ENCODE peak calls at places on chromosomes 7 and 10, in ten cellular contexts. One of them, this sample, is unnamed. For H3K36me3, the result is how much of the 10 kb centered on the place peaks cover.

GRCh38 chr7:108372601-108373000 is 83.6 kb downstream of the NRCAM start:
- DNase-seq in lower lobe of right lung: no peak
- DNase-seq in CD8-positive, alpha-beta T cell: no peak
- DNase-seq in upper lobe of right lung: no peak
- DNase-seq in adrenal gland: no peak
- DNase-seq in transverse colon: no peak
- DNase-seq in thoracic aorta: no peak
- DNase-seq in bronchial epithelial cell: peak
- DNase-seq in heart right ventricle: no peak
- DNase-seq in mammary epithelial cell: no peak
- DNase-seq in this sample: no peak

GRCh38 chr10:63767512-63767911 is 246.3 kb downstream of the REEP3 start:
- DNase-seq in transverse colon: no peak
- DNase-seq in thoracic aorta: no peak
- DNase-seq in mammary epithelial cell: peak
- DNase-seq in upper lobe of right lung: no peak
- DNase-seq in CD8-positive, alpha-beta T cell: no peak
- DNase-seq in adrenal gland: no peak
- DNase-seq in bronchial epithelial cell: peak
- DNase-seq in heart right ventricle: no peak
- DNase-seq in lower lobe of right lung: no peak
- DNase-seq in this sample: no peak

GRCh38 chr10:71213127-71213616 is 802 bp downstream of the UNC5B start:
- DNase-seq in adrenal gland: peak
- DNase-seq in heart right ventricle: peak
- DNase-seq in CD8-positive, alpha-beta T cell: peak
- DNase-seq in upper lobe of right lung: peak
- DNase-seq in thoracic aorta: no peak
- DNase-seq in lower lobe of right lung: peak
- DNase-seq in mammary epithelial cell: peak
- DNase-seq in transverse colon: peak
- DNase-seq in bronchial epithelial cell: peak
- DNase-seq in this sample: peak

GRCh38 chr7:32586291-32587221 is 91.3 kb downstream of the AVL9 start:
- DNase-seq in bronchial epithelial cell: peak
- DNase-seq in thoracic aorta: no peak
- DNase-seq in CD8-positive, alpha-beta T cell: no peak
- DNase-seq in lower lobe of right lung: no peak
- DNase-seq in transverse colon: no peak
- DNase-seq in mammary epithelial cell: no peak
- DNase-seq in heart right ventricle: peak
- DNase-seq in adrenal gland: no peak
- DNase-seq in upper lobe of right lung: no peak
- DNase-seq in this sample: peak

GRCh38 chr10:97411411-97411810 is 10.3 kb upstream of the RRP12 start:
- DNase-seq in thoracic aorta: no peak
- DNase-seq in adrenal gland: no peak
- DNase-seq in mammary epithelial cell: no peak
- DNase-seq in lower lobe of right lung: no peak
- DNase-seq in transverse colon: no peak
- DNase-seq in CD8-positive, alpha-beta T cell: no peak
- DNase-seq in bronchial epithelial cell: no peak
- DNase-seq in upper lobe of right lung: no peak
- DNase-seq in heart right ventricle: no peak
- DNase-seq in this sample: no peak

GRCh38 chr10:78738457-78738856 is 330.3 kb upstream of the ZMIZ1 start:
- DNase-seq in thoracic aorta: no peak
- DNase-seq in mammary epithelial cell: no peak
- DNase-seq in CD8-positive, alpha-beta T cell: no peak
- DNase-seq in adrenal gland: no peak
- DNase-seq in bronchial epithelial cell: no peak
- DNase-seq in transverse colon: no peak
- DNase-seq in lower lobe of right lung: no peak
- DNase-seq in heart right ventricle: no peak
- DNase-seq in upper lobe of right lung: no peak
- DNase-seq in this sample: no peak

GRCh38 chr10:109282510-109282909 is 640.8 kb downstream of the XPNPEP1 start:
- DNase-seq in heart right ventricle: no peak
- DNase-seq in bronchial epithelial cell: peak
- DNase-seq in thoracic aorta: no peak
- DNase-seq in mammary epithelial cell: no peak
- DNase-seq in CD8-positive, alpha-beta T cell: no peak
- DNase-seq in transverse colon: no peak
- DNase-seq in adrenal gland: no peak
- DNase-seq in upper lobe of right lung: no peak
- DNase-seq in lower lobe of right lung: no peak
- DNase-seq in this sample: no peak

GRCh38 chr7:94877731-94878670 is 29.4 kb upstream of the PPP1R9A start:
- DNase-seq in transverse colon: no peak
- DNase-seq in CD8-positive, alpha-beta T cell: no peak
- DNase-seq in heart right ventricle: no peak
- DNase-seq in lower lobe of right lung: no peak
- DNase-seq in adrenal gland: no peak
- DNase-seq in mammary epithelial cell: peak
- DNase-seq in bronchial epithelial cell: peak
- DNase-seq in upper lobe of right lung: no peak
- DNase-seq in thoracic aorta: no peak
- DNase-seq in this sample: no peak

GRCh38 chr10:37856881-37857286 is 526 bp downstream of the ZNF248 start:
- DNase-seq in mammary epithelial cell: no peak
- DNase-seq in CD8-positive, alpha-beta T cell: peak
- DNase-seq in thoracic aorta: no peak
- DNase-seq in adrenal gland: peak
- DNase-seq in transverse colon: peak
- DNase-seq in upper lobe of right lung: peak
- DNase-seq in bronchial epithelial cell: peak
- DNase-seq in lower lobe of right lung: no peak
- DNase-seq in heart right ventricle: peak
- DNase-seq in this sample: peak

GRCh38 chr7:155533827-155534690 is 12.3 kb downstream of the CNPY1 start:
- DNase-seq in heart right ventricle: no peak
- DNase-seq in bronchial epithelial cell: no peak
- DNase-seq in mammary epithelial cell: no peak
- DNase-seq in CD8-positive, alpha-beta T cell: no peak
- DNase-seq in lower lobe of right lung: no peak
- DNase-seq in thoracic aorta: no peak
- DNase-seq in upper lobe of right lung: peak
- DNase-seq in adrenal gland: no peak
- DNase-seq in transverse colon: no peak
- DNase-seq in this sample: no peak

GRCh38 chr7:155532792-155533119 is 13.6 kb downstream of the CNPY1 start:
- DNase-seq in thoracic aorta: no peak
- DNase-seq in adrenal gland: no peak
- DNase-seq in mammary epithelial cell: no peak
- DNase-seq in heart right ventricle: no peak
- DNase-seq in lower lobe of right lung: no peak
- DNase-seq in upper lobe of right lung: no peak
- DNase-seq in CD8-positive, alpha-beta T cell: no peak
- DNase-seq in bronchial epithelial cell: no peak
- DNase-seq in transverse colon: no peak
- DNase-seq in this sample: no peak

GRCh38 chr7:155534691-155535090 is 11.7 kb downstream of the CNPY1 start:
- DNase-seq in adrenal gland: no peak
- DNase-seq in thoracic aorta: no peak
- DNase-seq in mammary epithelial cell: no peak
- DNase-seq in upper lobe of right lung: peak
- DNase-seq in transverse colon: no peak
- DNase-seq in lower lobe of right lung: no peak
- DNase-seq in CD8-positive, alpha-beta T cell: no peak
- DNase-seq in bronchial epithelial cell: no peak
- DNase-seq in heart right ventricle: no peak
- DNase-seq in this sample: no peak

GRCh38 chr7:155531686-155532085 is 14.7 kb downstream of the CNPY1 start:
- DNase-seq in mammary epithelial cell: no peak
- DNase-seq in adrenal gland: no peak
- DNase-seq in transverse colon: no peak
- DNase-seq in bronchial epithelial cell: peak
- DNase-seq in thoracic aorta: no peak
- DNase-seq in CD8-positive, alpha-beta T cell: no peak
- DNase-seq in lower lobe of right lung: no peak
- DNase-seq in heart right ventricle: no peak
- DNase-seq in upper lobe of right lung: peak
- DNase-seq in this sample: no peak

DNA sequence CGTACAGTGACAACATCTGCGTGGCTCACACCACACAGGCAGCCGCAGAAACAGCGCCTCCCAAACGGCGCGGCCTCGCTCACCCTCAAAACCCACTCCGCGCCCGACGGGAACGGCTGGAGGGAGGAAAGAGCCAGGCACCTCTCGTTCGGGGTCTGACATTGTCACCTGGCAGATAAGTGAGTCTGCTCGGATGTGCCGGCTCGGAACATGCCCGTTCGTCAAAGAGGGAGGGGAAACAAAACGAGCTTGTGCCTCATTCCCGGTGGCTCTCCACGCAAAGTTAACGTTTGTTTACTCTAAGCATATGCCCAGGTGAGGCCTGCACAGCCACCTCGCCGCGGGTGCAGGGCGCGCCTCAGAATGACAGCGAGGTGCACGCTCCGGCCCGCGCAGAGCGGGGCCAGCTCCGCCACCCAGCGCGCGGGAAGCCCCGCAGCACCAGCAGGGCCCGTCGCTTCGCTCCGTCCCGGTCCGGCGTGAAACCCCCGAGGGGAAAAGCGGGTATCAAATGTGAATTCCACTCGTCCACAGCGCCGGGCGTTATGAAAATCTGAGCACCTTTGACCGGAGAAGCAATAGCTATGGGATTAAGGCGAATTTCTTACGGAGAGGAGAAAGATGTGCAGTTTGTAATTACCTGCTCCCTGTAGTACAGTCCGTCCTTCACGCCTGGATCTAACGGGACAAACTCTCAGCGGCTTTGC is 13.1 kb downstream of the CNPY1 start:
- DNase-seq in bronchial epithelial cell: no peak
- DNase-seq in lower lobe of right lung: no peak
- DNase-seq in transverse colon: no peak
- DNase-seq in mammary epithelial cell: no peak
- DNase-seq in upper lobe of right lung: peak
- DNase-seq in thoracic aorta: no peak
- DNase-seq in adrenal gland: no peak
- DNase-seq in CD8-positive, alpha-beta T cell: no peak
- DNase-seq in heart right ventricle: no peak
- DNase-seq in this sample: no peak
- H3K4me3 ChIP-seq in bronchial epithelial cell: no peak
- H3K4me3 ChIP-seq in lower lobe of right lung: peak
- H3K4me3 ChIP-seq in transverse colon: no peak
- H3K4me3 ChIP-seq in mammary epithelial cell: no peak
- H3K4me3 ChIP-seq in upper lobe of right lung: peak
- H3K4me3 ChIP-seq in thoracic aorta: peak
- H3K4me3 ChIP-seq in adrenal gland: no peak
- H3K4me3 ChIP-seq in CD8-positive, alpha-beta T cell: peak
- H3K4me3 ChIP-seq in heart right ventricle: peak
- H3K4me3 ChIP-seq in this sample: peak

DNA sequence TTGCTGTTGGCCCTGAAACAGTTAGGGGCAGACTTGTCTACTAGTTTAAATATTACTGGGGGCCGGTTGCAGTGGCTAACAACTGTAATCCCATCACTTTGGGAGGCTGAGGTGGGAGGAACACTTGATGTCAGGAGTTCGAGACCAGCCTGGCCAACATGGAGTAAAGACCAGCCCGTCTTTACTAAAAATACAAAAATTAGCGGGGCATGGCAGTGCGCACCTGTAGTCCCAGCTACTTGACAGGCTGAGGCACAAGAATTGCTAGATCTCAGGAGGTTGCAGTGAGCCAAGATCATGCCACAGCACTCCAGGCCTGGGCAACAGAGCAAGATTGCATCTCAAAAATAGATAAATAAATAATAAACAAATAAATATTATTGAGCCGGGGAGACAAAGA is 7.6 kb downstream of the ITGB8 start:
- DNase-seq in mammary epithelial cell: no peak
- DNase-seq in lower lobe of right lung: no peak
- DNase-seq in transverse colon: no peak
- DNase-seq in upper lobe of right lung: no peak
- DNase-seq in CD8-positive, alpha-beta T cell: no peak
- DNase-seq in thoracic aorta: no peak
- DNase-seq in bronchial epithelial cell: no peak
- DNase-seq in heart right ventricle: no peak
- DNase-seq in adrenal gland: no peak
- DNase-seq in this sample: no peak
- H3K36me3 ChIP-seq in mammary epithelial cell: under half
- H3K36me3 ChIP-seq in lower lobe of right lung: under half
- H3K36me3 ChIP-seq in transverse colon: under half
- H3K36me3 ChIP-seq in upper lobe of right lung: under half
- H3K36me3 ChIP-seq in CD8-positive, alpha-beta T cell: under half
- H3K36me3 ChIP-seq in thoracic aorta: under half
- H3K36me3 ChIP-seq in bronchial epithelial cell: under half
- H3K36me3 ChIP-seq in heart right ventricle: under half
- H3K36me3 ChIP-seq in adrenal gland: under half
- H3K36me3 ChIP-seq in this sample: under half

DNA sequence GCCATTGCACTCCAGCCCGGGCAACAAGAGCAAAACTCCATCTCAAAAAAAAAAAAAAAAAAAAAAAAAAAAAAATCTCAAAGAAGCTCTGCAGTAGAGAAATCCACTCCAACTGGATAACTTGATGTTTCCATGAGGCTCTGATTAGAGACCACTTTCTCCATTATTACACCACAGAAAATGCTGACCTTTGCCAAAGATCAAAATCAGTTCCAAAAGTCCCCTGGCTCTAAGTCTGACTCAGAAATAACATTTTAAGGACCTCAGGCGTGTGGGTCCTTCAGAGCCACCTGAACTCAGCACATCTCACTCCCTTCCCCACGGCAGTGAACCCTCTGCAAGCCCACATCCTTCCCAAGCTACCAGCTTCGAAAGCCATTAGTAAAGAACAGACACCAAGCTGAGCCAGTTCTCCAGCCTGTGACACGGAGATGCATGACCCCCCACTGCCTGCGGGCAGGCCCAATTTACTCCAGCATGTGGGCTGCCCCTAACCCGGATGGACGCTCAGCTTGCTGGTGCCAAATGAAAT is 13.8 kb upstream of the TMEM120A start:
- DNase-seq in heart right ventricle: no peak
- DNase-seq in lower lobe of right lung: peak
- DNase-seq in upper lobe of right lung: no peak
- DNase-seq in adrenal gland: no peak
- DNase-seq in CD8-positive, alpha-beta T cell: no peak
- DNase-seq in mammary epithelial cell: no peak
- DNase-seq in transverse colon: no peak
- DNase-seq in thoracic aorta: no peak
- DNase-seq in bronchial epithelial cell: no peak
- DNase-seq in this sample: no peak
- TF ChIP-seq CTCF in heart right ventricle: no peak
- TF ChIP-seq CTCF in lower lobe of right lung: no peak
- TF ChIP-seq CTCF in upper lobe of right lung: no peak
- TF ChIP-seq CTCF in adrenal gland: no peak
- TF ChIP-seq CTCF in CD8-positive, alpha-beta T cell: no peak
- TF ChIP-seq CTCF in mammary epithelial cell: no peak
- TF ChIP-seq CTCF in transverse colon: no peak
- TF ChIP-seq CTCF in thoracic aorta: no peak
- TF ChIP-seq CTCF in bronchial epithelial cell: no peak
- TF ChIP-seq CTCF in this sample: no peak

DNA sequence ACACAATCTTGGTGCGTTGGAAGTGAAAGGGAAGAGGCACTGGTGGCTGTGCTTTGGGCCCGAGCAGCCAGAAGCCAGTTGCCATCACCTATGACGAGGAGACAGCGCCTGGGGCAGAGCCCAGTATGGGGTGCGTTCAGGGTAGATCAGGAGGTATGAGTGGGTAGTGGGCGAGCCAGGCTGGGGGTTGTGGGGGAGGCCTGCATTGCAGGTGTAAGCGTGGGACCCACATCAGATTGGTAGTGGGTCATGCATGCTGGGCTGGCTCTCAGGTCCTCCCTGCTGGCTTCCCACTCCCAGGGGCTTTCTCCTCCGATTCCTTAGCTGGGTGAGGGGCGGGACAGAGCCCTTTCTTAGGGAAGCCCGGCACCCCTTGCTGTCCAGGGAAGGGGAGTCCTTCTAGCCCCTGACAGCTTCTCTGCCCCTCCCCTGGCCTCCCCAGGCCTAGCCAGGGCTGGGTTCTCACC is 445 bp upstream of the PVRIG start:
- DNase-seq in CD8-positive, alpha-beta T cell: peak
- DNase-seq in lower lobe of right lung: no peak
- DNase-seq in heart right ventricle: no peak
- DNase-seq in adrenal gland: no peak
- DNase-seq in thoracic aorta: no peak
- DNase-seq in transverse colon: no peak
- DNase-seq in bronchial epithelial cell: no peak
- DNase-seq in upper lobe of right lung: no peak
- DNase-seq in mammary epithelial cell: no peak
- DNase-seq in this sample: no peak
- H3K4me3 ChIP-seq in CD8-positive, alpha-beta T cell: peak
- H3K4me3 ChIP-seq in lower lobe of right lung: peak
- H3K4me3 ChIP-seq in heart right ventricle: no peak
- H3K4me3 ChIP-seq in adrenal gland: no peak
- H3K4me3 ChIP-seq in thoracic aorta: no peak
- H3K4me3 ChIP-seq in transverse colon: no peak
- H3K4me3 ChIP-seq in bronchial epithelial cell: no peak
- H3K4me3 ChIP-seq in upper lobe of right lung: no peak
- H3K4me3 ChIP-seq in mammary epithelial cell: no peak
- H3K4me3 ChIP-seq in this sample: no peak

This sample was measured in heart left ventricle.